ENCODE peak calls at places on chromosomes 13 and 19, in five cellular contexts. I is ovary, F is sigmoid colon, C is stomach, G is body of pancreas. E is an unnamed sample.
A peak's percentile ranks its signal among the peaks of the same experiment; 100 is the strongest.

GRCh38 chr13:29849071-29849541 is 1.3 kb downstream of the UBL3 start:
- DNase-seq in F (no peak), G (peak; percentile 28), C (no peak), I (no peak), E (peak; percentile 31)

GRCh38 chr19:1136201-1136600 is 32.4 kb downstream of the GPX4 start:
- DNase-seq in F (no peak), G (no peak), I (no peak), C (no peak), E (no peak)

GRCh38 chr13:29746167-29746677 is 104.2 kb downstream of the UBL3 start:
- DNase-seq in C (no peak), F (no peak), I (no peak), G (no peak), E (no peak)

GRCh38 chr19:9128171-9128570 is 1.4 kb upstream of the OR7G3 start:
- DNase-seq in F (no peak), C (no peak), G (no peak), I (no peak), E (no peak)

GRCh38 chr13:43061496-43062280 is 38.3 kb downstream of the DNAJC15 start:
- DNase-seq in F (no peak), G (no peak), I (no peak), C (no peak), E (no peak)

GRCh38 chr19:4390862-4391693 is 9.3 kb downstream of the SH3GL1 start:
- DNase-seq in C (no peak), F (no peak), G (peak; percentile 53), I (no peak), E (no peak)

GRCh38 chr19:12880551-12881171 is 588 bp downstream of the DNASE2 start:
- DNase-seq in I (peak; percentile 66), F (peak; percentile 77), C (peak; percentile 40), G (peak; percentile 50), E (no peak)

GRCh38 chr19:46786236-46787039 is 2.0 kb downstream of the SLC1A5 start:
- DNase-seq in G (peak; percentile 63), C (peak; percentile 67), I (peak; percentile 75), F (peak; percentile 89), E (peak; percentile 80)

GRCh38 chr13:30925429-30925828 is 7.0 kb upstream of the TEX26 start:
- DNase-seq in G (no peak), F (no peak), C (no peak), I (no peak), E (no peak)

GRCh38 chr19:9986787-9987281 is 23.5 kb downstream of the COL5A3 start:
- DNase-seq in I (peak; percentile 56), F (peak; percentile 81), G (peak; percentile 18), C (no peak), E (peak; percentile 62)

GRCh38 chr13:112943309-112944125 is 25.5 kb upstream of the MCF2L start:
- DNase-seq in I (peak; percentile 60), G (peak; percentile 70), F (peak; percentile 71), C (peak; percentile 61), E (peak; percentile 61)

GRCh38 chr13:44758595-44759221 is 182.6 kb upstream of the TSC22D1 start:
- DNase-seq in F (no peak), I (no peak), G (peak; percentile 26), C (no peak), E (no peak)

GRCh38 chr13:73449258-73449657 is 390.5 kb downstream of the KLF5 start:
- DNase-seq in G (no peak), C (no peak), I (no peak), F (no peak), E (no peak)

GRCh38 chr13:65660696-65661095 is 1569.4 kb downstream of the PCDH9 start:
- DNase-seq in C (no peak), G (no peak), I (no peak), F (no peak), E (no peak)

GRCh38 chr13:47036291-47037008 is 139.6 kb upstream of the HTR2A start:
- DNase-seq in G (peak; percentile 5), F (no peak), I (no peak), C (no peak), E (no peak)

GRCh38 chr13:113625965-113626661 is 31.9 kb downstream of the ATP4B start:
- DNase-seq in I (peak; percentile 32), C (no peak), G (no peak), F (peak; percentile 32), E (peak; percentile 3)

GRCh38 chr13:30153871-30154426 is 153.4 kb downstream of the KATNAL1 start:
- DNase-seq in F (peak; percentile 59), G (no peak), C (no peak), I (no peak), E (no peak)

GRCh38 chr19:28185646-28186045 is 1027.3 kb downstream of the UQCRFS1 start:
- DNase-seq in C (no peak), F (no peak), G (no peak), I (no peak), E (no peak)

GRCh38 chr19:28184997-28185396 is 1028.0 kb downstream of the UQCRFS1 start:
- DNase-seq in F (no peak), G (no peak), I (no peak), C (no peak), E (no peak)
- TF ChIP-seq POLR2A in F (no peak), G (no peak), I (no peak), C (no peak), E (no peak)

GRCh38 chr19:40616178-40616577 is 15.0 kb downstream of the LTBP4 start:
- DNase-seq in I (no peak), C (no peak), F (no peak), G (no peak), E (no peak)
- H3K27me3 ChIP-seq in I (no peaks in the 10 kb centered on the region), C (no peaks in the 10 kb centered on the region), F (peaks cover 36% of the 10 kb centered on the region), G (no peaks in the 10 kb centered on the region), E (no peaks in the 10 kb centered on the region)

GRCh38 chr19:11833541-11833940 is 15.0 kb upstream of the ZNF439 start:
- DNase-seq in C (no peak), F (no peak), I (no peak), G (no peak), E (no peak)
- H3K9me3 ChIP-seq in C (peaks cover 93% of the 10 kb centered on the region), F (peaks cover 13% of the 10 kb centered on the region), I (peaks cover 4% of the 10 kb centered on the region), G (no peaks in the 10 kb centered on the region), E (peaks cover 59% of the 10 kb centered on the region)

GRCh38 chr19:33052352-33052972 is 12.2 kb downstream of the RHPN2 start:
- DNase-seq in F (no peak), I (no peak), C (peak; percentile 37), G (peak; percentile 27), E (no peak)
- TF ChIP-seq POLR2A in F (no peak), I (no peak), C (no peak), G (no peak), E (no peak)

DNA sequence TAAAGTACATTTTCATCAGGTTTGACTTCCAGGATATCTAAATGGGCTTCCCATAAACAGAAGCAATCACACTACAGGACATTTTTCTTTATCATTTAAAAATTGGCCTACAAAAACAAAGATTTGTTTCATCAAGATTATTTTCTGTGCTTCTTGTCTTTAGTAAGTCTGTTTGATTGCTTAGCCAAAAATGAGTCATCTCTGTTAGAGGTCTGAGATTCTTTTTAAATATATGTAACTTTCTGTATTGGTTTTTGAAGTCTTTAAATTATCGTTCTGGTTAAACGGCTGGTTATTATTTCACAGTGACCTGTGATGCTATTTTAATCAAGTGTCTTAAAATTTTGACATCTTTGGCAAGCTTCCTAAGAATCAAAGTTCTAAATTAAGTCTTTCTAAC is 62.7 kb downstream of the SLITRK1 start:
- DNase-seq in G (no peak), F (no peak), C (no peak), I (no peak), E (no peak)
- H3K27me3 ChIP-seq in G (no peaks in the 10 kb centered on the region), F (no peaks in the 10 kb centered on the region), C (no peaks in the 10 kb centered on the region), I (no peaks in the 10 kb centered on the region), E (no peaks in the 10 kb centered on the region)

GRCh38 chr19:37507167-37507464 is 377 bp downstream of the ZNF793 start:
- DNase-seq in G (no peak), F (no peak), C (no peak), I (no peak), E (no peak)
- H3K9me3 ChIP-seq in G (no peaks in the 10 kb centered on the region), F (no peaks in the 10 kb centered on the region), C (peaks cover 65% of the 10 kb centered on the region), I (no peaks in the 10 kb centered on the region), E (no peaks in the 10 kb centered on the region)

GRCh38 chr19:35066691-35067563 is 25.4 kb downstream of the HPN start:
- DNase-seq in F (peak; percentile 89), G (peak; percentile 94), I (peak; percentile 87), C (peak; percentile 91), E (peak; percentile 75)
- TF ChIP-seq POLR2A in F (no peak), G (no peak), I (no peak), C (no peak), E (no peak)

GRCh38 chr13:96091164-96091931 is 1.4 kb downstream of the HS6ST3 start:
- DNase-seq in C (peak; percentile 33), I (peak; percentile 34), G (peak; percentile 63), F (no peak), E (peak; percentile 60)

GRCh38 chr13:96090240-96091101 is 564 bp downstream of the HS6ST3 start:
- DNase-seq in I (peak; percentile 27), C (peak; percentile 28), F (no peak), G (peak; percentile 44), E (peak; percentile 57)

GRCh38 chr13:96091932-96092253 is 2.0 kb downstream of the HS6ST3 start:
- DNase-seq in G (no peak), C (no peak), F (no peak), I (no peak), E (no peak)

GRCh38 chr13:96089139-96089538 is 768 bp upstream of the HS6ST3 start:
- DNase-seq in F (no peak), I (no peak), G (no peak), C (no peak), E (no peak)

GRCh38 chr13:96089749-96090239 is at the start of gene HS6ST3:
- DNase-seq in F (no peak), G (peak; percentile 88), C (peak; percentile 73), I (peak; percentile 30), E (peak; percentile 60)
- H3K27me3 ChIP-seq in F (peaks cover 53% of the 10 kb centered on the region), G (no peaks in the 10 kb centered on the region), C (peaks cover 37% of the 10 kb centered on the region), I (no peaks in the 10 kb centered on the region), E (peaks cover 83% of the 10 kb centered on the region)

E was measured in heart left ventricle.